ENCODE peak calls at places on chromosome 17, in five cellular contexts. E is tibial nerve, U is Karpas-422, S is mesendoderm, J is gastrocnemius medialis. Q is an unnamed sample. For H3K4me1, the result is how much of the 10 kb centered on the place peaks cover.

GRCh38 chr17:19539040-19539399 is 5.4 kb downstream of the SLC47A1 start:
- DNase-seq in E (no peak), U (no peak), S (no peak), J (peak), Q (no peak)

GRCh38 chr17:56593073-56593740 is at the start of gene NOG:
- DNase-seq in E (no peak), U (no peak), S (peak), J (peak), Q (no peak)

GRCh38 chr17:73592531-73592961 is 51.7 kb downstream of the SDK2 start:
- DNase-seq in E (no peak), U (no peak), S (no peak), J (no peak), Q (no peak)

GRCh38 chr17:30344283-30345088 is 10.6 kb upstream of the TMIGD1 start:
- DNase-seq in E (no peak), U (no peak), S (no peak), J (no peak), Q (no peak)

GRCh38 chr17:42564815-42565522 is 1.9 kb upstream of the MLX start:
- DNase-seq in E (no peak), U (no peak), S (no peak), J (no peak), Q (no peak)

GRCh38 chr17:4998666-4999428 is 1.1 kb downstream of the KIF1C start:
- DNase-seq in E (no peak), U (peak), S (peak), J (no peak), Q (no peak)

GRCh38 chr17:3683054-3683511 is 12.9 kb downstream of the P2RX5 start:
- DNase-seq in E (no peak), U (peak), S (peak), J (no peak), Q (peak)

GRCh38 chr17:1608676-1609075 is 20.0 kb downstream of the SLC43A2 start:
- DNase-seq in E (no peak), U (no peak), S (no peak), J (no peak), Q (no peak)

GRCh38 chr17:76612977-76613851 is 27.6 kb upstream of the ST6GALNAC2 start:
- DNase-seq in E (no peak), U (peak), S (peak), J (no peak), Q (no peak)

DNA sequence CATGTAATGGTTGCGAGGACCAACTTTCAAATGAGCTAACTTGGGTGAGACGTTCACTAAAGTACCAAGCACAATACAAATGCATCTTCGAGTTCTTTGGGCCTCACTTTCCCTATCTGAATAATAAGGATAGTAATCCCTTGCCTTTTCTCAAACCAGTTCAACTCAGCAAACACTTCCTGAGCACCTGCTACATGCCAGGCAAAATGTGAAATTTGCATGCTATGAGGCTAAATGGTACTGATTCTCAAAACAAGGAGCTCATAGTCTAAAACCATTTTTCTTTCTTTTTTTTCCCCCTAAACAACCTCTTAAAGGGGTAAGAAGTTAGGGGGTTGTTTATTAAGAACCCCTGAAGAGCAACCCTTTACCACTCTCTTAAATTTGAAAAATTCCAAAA is 101.4 kb upstream of the HLF start:
- DNase-seq in E (no peak), U (no peak), S (no peak), J (no peak), Q (no peak)
- H3K4me1 ChIP-seq in E (under half), U (under half), S (under half), J (under half), Q (under half)

GRCh38 chr17:81044428-81044763 is 9.4 kb downstream of the BAIAP2 start:
- DNase-seq in E (no peak), U (no peak), S (no peak), J (no peak), Q (no peak)
- H3K4me3 ChIP-seq in E (no peak), U (no peak), S (no peak), J (peak), Q (no peak)

GRCh38 chr17:62165378-62165722 is 100.3 kb upstream of the MED13 start:
- DNase-seq in E (no peak), U (no peak), S (no peak), J (no peak), Q (no peak)

GRCh38 chr17:62162898-62163297 is 97.8 kb upstream of the MED13 start:
- DNase-seq in E (no peak), U (no peak), S (no peak), J (no peak), Q (no peak)

GRCh38 chr17:62164712-62165377 is 99.8 kb upstream of the MED13 start:
- DNase-seq in E (no peak), U (no peak), S (no peak), J (no peak), Q (no peak)

GRCh38 chr17:62161405-62162148 is 96.5 kb upstream of the MED13 start:
- DNase-seq in E (no peak), U (no peak), S (no peak), J (no peak), Q (no peak)

DNA sequence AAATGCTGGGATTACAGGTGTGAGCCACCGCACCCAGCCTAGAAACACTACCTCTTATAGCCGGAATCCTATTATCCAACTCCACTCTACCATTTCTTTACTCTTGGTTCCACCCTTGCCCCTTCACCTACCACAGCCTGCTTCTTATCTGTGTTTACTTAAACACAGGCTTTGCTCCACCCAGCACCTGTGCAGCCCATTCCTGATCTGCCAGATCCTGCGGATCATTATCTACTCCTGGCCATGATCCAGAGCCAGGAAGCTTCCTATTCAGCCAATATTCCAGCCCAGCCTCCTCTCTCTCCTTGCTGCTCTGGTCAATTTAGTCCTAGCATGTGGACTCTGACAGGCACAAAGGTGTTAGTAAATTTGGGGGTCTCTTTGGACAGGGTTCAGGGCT is 98.8 kb upstream of the MED13 start:
- DNase-seq in E (no peak), U (no peak), S (no peak), J (no peak), Q (no peak)
- H3K27ac ChIP-seq in E (no peak), U (no peak), S (no peak), J (no peak), Q (no peak)

GRCh38 chr17:80175411-80175810 is 5.6 kb downstream of the CARD14 start:
- DNase-seq in E (no peak), U (no peak), S (peak), J (no peak), Q (no peak)
- H3K4me1 ChIP-seq in E (under half), U (under half), S (under half), J (under half), Q (under half)